ENCODE peak calls at places on chromosomes 2 and 18, in five cellular contexts. A is omental fat pad; U is Kasumi-1; H is bronchial epithelial cell; K is activated CD4-positive, alpha-beta T cell treated with anti-CD3 and anti-CD28 coated beads for 24 hours. P is an unnamed sample.

GRCh38 chr2:52704251-52704650 is 1063.4 kb upstream of the CHAC2 start:
- DNase-seq in A (no peak), U (no peak), H (no peak), K (no peak), P (no peak)

GRCh38 chr2:55164534-55165104 is 67.5 kb downstream of the CLHC1 start:
- DNase-seq in A (no peak), U (no peak), H (no peak), K (no peak), P (no peak)

GRCh38 chr2:72031346-72032115 is 116.1 kb downstream of the CYP26B1 start:
- DNase-seq in A (no peak), U (no peak), H (no peak), K (no peak), P (no peak)

GRCh38 chr18:3425450-3425849 is 24.5 kb upstream of the TGIF1 start:
- DNase-seq in A (no peak), U (no peak), H (no peak), K (no peak), P (no peak)

GRCh38 chr2:19874726-19875125 is 27.1 kb downstream of the TTC32 start:
- DNase-seq in A (no peak), U (no peak), H (no peak), K (no peak), P (no peak)

GRCh38 chr2:165698621-165698946 is 95.5 kb downstream of the GALNT3 start:
- DNase-seq in A (no peak), U (peak), H (peak), K (no peak), P (no peak)

GRCh38 chr2:239164281-239164871 is 236.4 kb downstream of the HDAC4 start:
- DNase-seq in A (no peak), U (no peak), H (peak), K (no peak), P (peak)

GRCh38 chr2:133918141-133918540 is 335.7 kb upstream of the MGAT5 start:
- DNase-seq in A (no peak), U (no peak), H (no peak), K (no peak), P (no peak)

GRCh38 chr2:230447455-230448451 is 31.8 kb downstream of the SP100 start:
- DNase-seq in A (no peak), U (no peak), H (no peak), K (no peak), P (peak)

GRCh38 chr18:75592527-75592926 is 165.0 kb upstream of the SMIM21 start:
- DNase-seq in A (no peak), U (peak), H (no peak), K (no peak), P (no peak)